ENCODE peak calls at places on chromosomes 12 and 14, in seven cellular contexts. Q is endodermal cell; X is transverse colon; E is IMR-90; N is CD8-positive, alpha-beta T cell; V is mammary epithelial cell; T is tibial artery. I is an unnamed sample.

GRCh38 chr14:94051779-94052178 is 25.6 kb downstream of the OTUB2 start:
- DNase-seq in N (peak; percentile 9), E (no peak), X (no peak), V (no peak), Q (no peak), T (no peak), I (no peak)

GRCh38 chr12:20372326-20373097 is 4.2 kb downstream of the PDE3A start:
- DNase-seq in Q (no peak), V (no peak), T (no peak), E (no peak), X (no peak), N (no peak), I (no peak)

GRCh38 chr14:104689620-104690265 is 325 bp downstream of the INF2 start:
- DNase-seq in N (no peak), T (no peak), V (peak; percentile 30), X (peak; percentile 34), E (no peak), Q (no peak), I (no peak)

GRCh38 chr12:113758165-113758924 is 207.8 kb downstream of the RBM19 start:
- DNase-seq in E (no peak), X (no peak), V (no peak), N (no peak), T (no peak), Q (no peak), I (no peak)

GRCh38 chr14:85599939-85600338 is 70.0 kb downstream of the FLRT2 start:
- DNase-seq in E (peak; percentile 47), N (no peak), V (no peak), X (no peak), Q (no peak), T (no peak), I (peak; percentile 61)

GRCh38 chr12:67651380-67651695 is 2.8 kb downstream of the DYRK2 start:
- DNase-seq in V (peak; percentile 23), N (peak; percentile 33), T (no peak), X (peak; percentile 30), E (peak; percentile 59), Q (no peak), I (no peak)

GRCh38 chr12:53300187-53300586 is 692 bp downstream of the MYG1 start:
- DNase-seq in V (peak; percentile 13), T (no peak), N (no peak), E (peak; percentile 77), Q (no peak), X (no peak), I (no peak)

GRCh38 chr12:75979181-75979580 is 52.4 kb downstream of the PHLDA1 start:
- DNase-seq in E (peak; percentile 66), T (no peak), Q (no peak), X (no peak), V (peak; percentile 83), N (no peak), I (no peak)

GRCh38 chr14:68686724-68687123 is 106.1 kb downstream of the ZFP36L1 start:
- DNase-seq in N (no peak), Q (no peak), E (no peak), T (no peak), V (no peak), X (no peak), I (no peak)

GRCh38 chr12:4164591-4165558 is 108.7 kb upstream of the CCND2 start:
- DNase-seq in X (peak; percentile 50), Q (peak; percentile 93), T (peak; percentile 29), N (peak; percentile 63), V (peak; percentile 57), E (peak; percentile 75), I (no peak)
- H3K4me3 ChIP-seq in X (peak overlapping the region; percentile 61), Q (peak overlapping the region; percentile 60), T (peak overlapping the region; percentile 49), N (peak overlapping the region; percentile 76), V (peak overlapping the region; percentile 47), E (peak overlapping the region; percentile 41), I (peak overlapping the region; percentile 22)

GRCh38 chr12:47797432-47797831 is 22.3 kb downstream of the HDAC7 start:
- DNase-seq in N (peak; percentile 47), E (no peak), T (no peak), X (peak; percentile 44), Q (peak; percentile 89), V (no peak), I (no peak)
- TF ChIP-seq CTCF in N (peak; percentile 35), E (peak; percentile 34), T (no peak), X (peak; percentile 38), Q (peak; percentile 72), V (peak; percentile 48), I (peak; percentile 34)

GRCh38 chr12:7091660-7092228 is 501 bp downstream of the C1R start:
- DNase-seq in T (peak; percentile 61), Q (peak; percentile 57), N (no peak), E (no peak), X (peak; percentile 22), V (no peak), I (no peak)
- H3K4me3 ChIP-seq in T (peak overlapping the region; percentile 57), Q (no peak overlapping the region), N (peak overlapping the region; percentile 66), E (peak overlapping the region; percentile 55), X (peak overlapping the region; percentile 49), V (peak overlapping the region; percentile 45), I (peak overlapping the region; percentile 52)

DNA sequence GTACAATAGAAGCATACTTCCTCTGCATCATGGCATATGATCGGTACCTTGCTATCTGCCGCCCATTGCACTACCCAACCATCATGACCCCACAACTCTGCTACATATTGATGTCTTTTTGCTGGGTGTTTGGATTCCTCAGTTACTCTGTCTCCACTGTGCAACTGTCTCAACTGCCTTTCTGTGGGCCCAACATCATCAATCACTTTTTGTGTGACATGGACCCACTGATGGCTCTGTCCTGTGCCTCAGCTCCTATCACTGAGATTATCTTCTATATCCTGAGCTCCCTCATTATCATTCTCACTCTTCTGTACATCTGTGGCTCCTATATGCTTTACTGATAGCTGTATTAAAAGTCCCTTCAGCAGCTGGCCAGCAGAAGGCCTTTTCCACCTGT is 13.9 kb upstream of the OR11H6 start:
- DNase-seq in N (no peak), T (no peak), Q (no peak), E (no peak), X (no peak), V (no peak), I (no peak)
- TF ChIP-seq CTCF in N (no peak), T (no peak), Q (no peak), E (no peak), X (no peak), V (no peak), I (no peak)

GRCh38 chr12:119989619-119990381 is 764 bp downstream of the BICDL1 start:
- DNase-seq in X (peak; percentile 86), Q (peak; percentile 97), N (peak; percentile 72), T (peak; percentile 65), E (peak; percentile 64), V (peak; percentile 69), I (peak; percentile 4)
- H3K4me3 ChIP-seq in X (peak overlapping the region; percentile 85), Q (peak overlapping the region; percentile 80), N (peak overlapping the region; percentile 54), T (peak overlapping the region; percentile 61), E (peak overlapping the region; percentile 44), V (peak overlapping the region; percentile 82), I (peak overlapping the region; percentile 51)

GRCh38 chr14:92690171-92691011 is 58.0 kb downstream of the LGMN start:
- DNase-seq in X (peak; percentile 29), V (peak; percentile 41), Q (peak; percentile 75), T (no peak), N (no peak), E (peak; percentile 59), I (no peak)
- TF ChIP-seq CTCF in X (peak; percentile 60), V (peak; percentile 81), Q (peak; percentile 68), T (no peak), N (no peak), E (peak; percentile 49), I (peak; percentile 61)

I was measured in AG09309.